ENCODE peak calls at places on chromosomes 11 and 22, in seven cellular contexts. N is upper lobe of left lung, W is tibial artery, K is endodermal cell, P is cardiac muscle cell, C is heart right ventricle, V is GM23248. R is an unnamed sample.

GRCh38 chr11:13983081-13983751 is 20.7 kb downstream of the SPON1 start:
- DNase-seq in P (no peak), N (no peak), K (no peak), C (no peak), V (peak; percentile 49), W (no peak), R (no peak)

GRCh38 chr11:105673089-105673488 is 63.2 kb downstream of the GRIA4 start:
- DNase-seq in N (no peak), V (peak; percentile 66), C (no peak), P (peak; percentile 89), W (no peak), K (peak; percentile 89), R (no peak)

GRCh38 chr11:122804161-122804560 is 34.1 kb upstream of the CRTAM start:
- DNase-seq in N (no peak), C (no peak), K (no peak), P (no peak), V (peak; percentile 88), W (no peak), R (no peak)

GRCh38 chr11:64799256-64799924 is 3.6 kb downstream of the MAP4K2 start:
- DNase-seq in V (no peak), N (no peak), W (no peak), K (no peak), P (no peak), C (no peak), R (no peak)

GRCh38 chr11:86459002-86459385 is 84.3 kb downstream of the CCDC81 start:
- DNase-seq in K (no peak), C (no peak), V (peak; percentile 49), P (no peak), N (no peak), W (no peak), R (no peak)

GRCh38 chr11:44780940-44781631 is 54.3 kb downstream of the TSPAN18 start:
- DNase-seq in P (peak; percentile 65), K (peak; percentile 56), C (peak; percentile 67), N (peak; percentile 31), W (peak; percentile 59), V (no peak), R (no peak)

GRCh38 chr11:112834277-112834755 is 126.9 kb upstream of the NCAM1 start:
- DNase-seq in N (no peak), P (peak; percentile 66), V (no peak), W (no peak), C (peak; percentile 70), K (no peak), R (no peak)

GRCh38 chr22:20430641-20431519 is 6.7 kb downstream of the SCARF2 start:
- DNase-seq in K (peak; percentile 87), C (peak; percentile 44), P (peak; percentile 80), W (peak; percentile 67), V (peak; percentile 75), N (no peak), R (no peak)

GRCh38 chr11:86538223-86538548 is 134.2 kb downstream of the ME3 start:
- DNase-seq in W (no peak), K (no peak), C (no peak), V (no peak), N (no peak), P (no peak), R (no peak)

GRCh38 chr11:126742582-126742981 is 258.0 kb downstream of the KIRREL3 start:
- DNase-seq in C (no peak), W (no peak), V (no peak), K (no peak), P (no peak), N (no peak), R (no peak)

GRCh38 chr11:126738632-126739031 is 261.9 kb downstream of the KIRREL3 start:
- DNase-seq in N (no peak), C (no peak), W (no peak), K (no peak), P (no peak), V (no peak), R (no peak)

GRCh38 chr11:126740857-126741256 is 259.7 kb downstream of the KIRREL3 start:
- DNase-seq in K (no peak), P (no peak), N (no peak), C (no peak), W (no peak), V (no peak), R (no peak)

GRCh38 chr11:126736682-126737404 is 263.7 kb downstream of the KIRREL3 start:
- DNase-seq in K (no peak), W (no peak), V (no peak), C (no peak), P (no peak), N (no peak), R (no peak)

DNA sequence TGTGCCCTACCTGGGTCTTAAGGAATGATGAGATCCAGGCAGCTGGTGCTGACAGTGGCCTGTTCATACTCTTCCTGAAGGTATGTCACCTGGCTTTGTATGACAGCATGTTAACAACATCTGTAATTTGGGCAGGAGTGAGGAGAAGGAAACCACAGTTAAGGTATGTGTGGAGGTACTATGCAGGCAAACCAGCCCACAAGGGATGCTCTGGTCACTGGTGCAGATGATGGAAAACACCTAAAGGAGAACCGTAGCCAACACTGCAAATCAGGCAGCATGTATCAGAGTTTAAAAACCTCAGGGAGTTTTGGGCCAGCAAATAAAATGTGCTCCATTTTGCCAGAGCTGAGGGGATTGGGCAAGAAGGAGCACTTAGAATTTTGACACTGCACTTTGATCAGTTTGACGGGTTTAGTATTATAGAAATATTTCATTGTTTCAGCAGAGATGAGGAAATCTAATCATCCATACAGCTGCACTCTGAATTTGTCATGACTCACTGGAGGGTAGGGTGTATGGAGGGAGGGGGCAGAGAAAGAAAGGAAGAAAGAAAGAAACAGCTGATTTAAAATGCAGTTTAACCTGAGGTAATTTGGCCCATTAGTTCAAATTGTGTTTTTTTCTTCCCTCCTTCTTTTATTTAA is 260.9 kb downstream of the KIRREL3 start:
- DNase-seq in N (no peak), C (no peak), P (no peak), W (no peak), K (no peak), V (peak; percentile 55), R (no peak)
- H3K27me3 ChIP-seq in N (no peaks in the 10 kb centered on the region), C (no peaks in the 10 kb centered on the region), P (no peaks in the 10 kb centered on the region), W (no peaks in the 10 kb centered on the region), K (peaks cover 14% of the 10 kb centered on the region), V (no peaks in the 10 kb centered on the region), R (no peaks in the 10 kb centered on the region)

GRCh38 chr11:67274768-67275605 is 8.7 kb downstream of the GRK2 start:
- DNase-seq in N (peak; percentile 31), K (no peak), C (peak; percentile 74), P (no peak), V (no peak), W (peak; percentile 71), R (no peak)

GRCh38 chr11:67275606-67276409 is 9.5 kb downstream of the GRK2 start:
- DNase-seq in K (no peak), N (peak; percentile 20), P (no peak), W (peak; percentile 62), C (peak; percentile 11), V (no peak), R (no peak)

GRCh38 chr11:67278135-67278938 is 10.8 kb upstream of the ANKRD13D start:
- DNase-seq in V (no peak), C (peak; percentile 17), W (peak; percentile 62), K (no peak), P (no peak), N (peak; percentile 18), R (no peak)

GRCh38 chr11:67277231-67277961 is 11.1 kb downstream of the GRK2 start:
- DNase-seq in N (peak; percentile 98), K (peak; percentile 89), V (peak; percentile 88), P (peak; percentile 64), W (peak; percentile 95), C (peak; percentile 90), R (peak; percentile 56)

DNA sequence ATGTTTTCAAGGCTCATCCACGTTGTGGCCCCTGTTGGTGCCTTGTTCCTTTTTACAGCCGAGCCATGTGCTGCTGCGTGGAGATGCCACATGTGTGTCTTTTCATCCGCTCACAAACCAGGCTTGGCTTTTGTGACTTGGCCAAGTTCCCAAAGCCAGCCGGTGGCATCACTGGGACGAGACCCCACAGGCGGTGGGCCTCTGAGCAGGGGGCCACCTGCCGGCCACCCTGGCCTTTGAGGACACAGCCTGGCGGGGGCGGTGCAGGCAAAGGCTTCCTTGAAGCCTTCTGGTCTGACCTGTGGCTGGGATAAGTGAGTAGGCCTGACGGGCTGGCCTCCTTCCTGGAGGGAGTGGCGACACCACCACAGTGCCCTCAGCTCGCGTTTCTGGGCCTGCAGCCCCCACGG is 10.6 kb downstream of the GRK2 start:
- DNase-seq in K (peak; percentile 75), P (peak; percentile 23), C (peak; percentile 61), V (peak; percentile 84), N (peak; percentile 75), W (peak; percentile 70), R (no peak)
- H3K27ac ChIP-seq in K (peak overlapping the region; percentile 82), P (peak overlapping the region; percentile 85), C (peak overlapping the region; percentile 98), V (peak overlapping the region; percentile 87), N (peak overlapping the region; percentile 99), W (peak overlapping the region; percentile 93), R (peak overlapping the region; percentile 84)

GRCh38 chr11:17683378-17684161 is 35.8 kb upstream of the MYOD1 start:
- DNase-seq in C (no peak), V (peak; percentile 48), K (no peak), P (no peak), N (no peak), W (no peak), R (no peak)

GRCh38 chr11:17682848-17683247 is 36.5 kb upstream of the MYOD1 start:
- DNase-seq in C (no peak), N (no peak), V (no peak), K (no peak), P (no peak), W (no peak), R (no peak)

GRCh38 chr11:17686185-17686980 is 33.0 kb upstream of the MYOD1 start:
- DNase-seq in N (no peak), P (no peak), K (no peak), W (no peak), V (no peak), C (no peak), R (no peak)

GRCh38 chr11:17687946-17688670 is 31.3 kb upstream of the MYOD1 start:
- DNase-seq in P (no peak), V (no peak), K (no peak), N (no peak), W (no peak), C (no peak), R (no peak)

GRCh38 chr11:17684550-17684949 is 34.8 kb upstream of the MYOD1 start:
- DNase-seq in P (no peak), K (no peak), N (no peak), W (no peak), C (no peak), V (no peak), R (no peak)
- H3K27me3 ChIP-seq in P (peaks cover 31% of the 10 kb centered on the region), K (peaks cover 62% of the 10 kb centered on the region), N (no peaks in the 10 kb centered on the region), W (no peaks in the 10 kb centered on the region), C (no peaks in the 10 kb centered on the region), V (peaks cover 1% of the 10 kb centered on the region), R (no peaks in the 10 kb centered on the region)

GRCh38 chr11:134120921-134121526 is 52.2 kb downstream of the JAM3 start:
- DNase-seq in C (no peak), W (peak; percentile 74), N (no peak), K (no peak), V (peak; percentile 79), P (no peak), R (no peak)

GRCh38 chr11:134116210-134116609 is 47.3 kb downstream of the JAM3 start:
- DNase-seq in W (no peak), K (no peak), C (no peak), N (no peak), P (no peak), V (no peak), R (no peak)

GRCh38 chr11:134118016-134118415 is 49.1 kb downstream of the JAM3 start:
- DNase-seq in V (peak; percentile 37), C (no peak), N (no peak), K (no peak), W (no peak), P (no peak), R (no peak)

GRCh38 chr11:134119094-134119493 is 50.2 kb downstream of the JAM3 start:
- DNase-seq in K (no peak), P (no peak), W (no peak), V (peak; percentile 49), N (no peak), C (no peak), R (no peak)

GRCh38 chr11:134120143-134120850 is 51.4 kb downstream of the JAM3 start:
- DNase-seq in N (no peak), V (peak; percentile 97), K (no peak), W (peak; percentile 91), C (peak; percentile 39), P (peak; percentile 48), R (no peak)
- H3K27ac ChIP-seq in N (peak overlapping the region; percentile 73), V (peak overlapping the region; percentile 98), K (peak overlapping the region; percentile 47), W (peak overlapping the region; percentile 82), C (peak overlapping the region; percentile 78), P (peak overlapping the region; percentile 80), R (peak overlapping the region; percentile 93)

R was measured in thoracic aorta.